ENCODE peak calls at places on chromosomes 3 and 15, in four cellular contexts. One of them, this sample, is unnamed.

GRCh38 chr15:94677202-94677790 is 445.9 kb downstream of the MCTP2 start:
- DNase-seq in anterior cingulate cortex: no peak
- DNase-seq in fibroblast of pulmonary artery: no peak
- DNase-seq in A172: no peak
- DNase-seq in this sample: no peak

GRCh38 chr3:153169793-153170386 is 7.9 kb downstream of the RAP2B start:
- DNase-seq in fibroblast of pulmonary artery: no peak
- DNase-seq in anterior cingulate cortex: no peak
- DNase-seq in A172: no peak
- DNase-seq in this sample: no peak

GRCh38 chr3:9124725-9125124 is 124.7 kb downstream of the SRGAP3 start:
- DNase-seq in A172: no peak
- DNase-seq in fibroblast of pulmonary artery: no peak
- DNase-seq in anterior cingulate cortex: no peak
- DNase-seq in this sample: no peak

GRCh38 chr15:47717036-47717611 is at the start of gene SEMA6D:
- DNase-seq in anterior cingulate cortex: peak; percentile 58
- DNase-seq in fibroblast of pulmonary artery: peak; percentile 78
- DNase-seq in A172: no peak
- DNase-seq in this sample: no peak

GRCh38 chr3:32447865-32448400 is 54.7 kb downstream of the CMTM6 start:
- DNase-seq in A172: no peak
- DNase-seq in fibroblast of pulmonary artery: no peak
- DNase-seq in anterior cingulate cortex: no peak
- DNase-seq in this sample: no peak

GRCh38 chr3:16395229-16395628 is 118.3 kb downstream of the RFTN1 start:
- DNase-seq in A172: no peak
- DNase-seq in anterior cingulate cortex: no peak
- DNase-seq in fibroblast of pulmonary artery: no peak
- DNase-seq in this sample: no peak

GRCh38 chr15:44137750-44138149 is 57.3 kb downstream of the FRMD5 start:
- DNase-seq in anterior cingulate cortex: no peak
- DNase-seq in A172: peak; percentile 41
- DNase-seq in fibroblast of pulmonary artery: peak; percentile 29
- DNase-seq in this sample: no peak

GRCh38 chr3:183477801-183478456 is 49.5 kb upstream of the MCF2L2 start:
- DNase-seq in fibroblast of pulmonary artery: no peak
- DNase-seq in A172: no peak
- DNase-seq in anterior cingulate cortex: no peak
- DNase-seq in this sample: no peak

GRCh38 chr3:154480033-154480432 is 50.0 kb upstream of the GPR149 start:
- DNase-seq in A172: no peak
- DNase-seq in anterior cingulate cortex: no peak
- DNase-seq in fibroblast of pulmonary artery: no peak
- DNase-seq in this sample: no peak

GRCh38 chr3:155619118-155619915 is 125.6 kb downstream of the PLCH1 start:
- DNase-seq in fibroblast of pulmonary artery: no peak
- DNase-seq in anterior cingulate cortex: no peak
- DNase-seq in A172: no peak
- DNase-seq in this sample: no peak

GRCh38 chr15:63287109-63287508 is 9.7 kb downstream of the APH1B start:
- DNase-seq in A172: no peak
- DNase-seq in fibroblast of pulmonary artery: peak; percentile 61
- DNase-seq in anterior cingulate cortex: no peak
- DNase-seq in this sample: no peak

GRCh38 chr3:2863127-2863526 is 247.0 kb downstream of the IL5RA start:
- DNase-seq in anterior cingulate cortex: no peak
- DNase-seq in fibroblast of pulmonary artery: no peak
- DNase-seq in A172: no peak
- DNase-seq in this sample: no peak

This sample was measured in T-helper 1 cell.